ENCODE peak calls at places on chromosomes 5 and 9, in seven cellular contexts. Q is Right ventricle myocardium superior; Y is left cardiac atrium; N is NCI-H1105 treated with DMSO at 0.1 percent for 48 hours; L is activated CD4-positive, alpha-beta T cell treated with anti-CD3 and anti-CD28 coated beads, Interleukin-2, amount 10 ng/mL, durations not matched to agents 7 days and 5 days; K is stimulated activated naive CD8-positive, alpha-beta T cell treated with anti-CD3 and anti-CD28 coated beads, Interleukin-15, amount 100 ng/mL, for 72 hours; I is MG63. R is an unnamed sample.

GRCh38 chr9:70110194-70111041 is 66.8 kb downstream of the MAMDC2 start:
- DNase-seq in L (no peak), K (no peak), I (no peak), Q (no peak), Y (no peak), N (peak), R (no peak)

GRCh38 chr9:33170464-33171156 is 3.5 kb upstream of the B4GALT1 start:
- DNase-seq in N (peak), K (peak), L (peak), Y (peak), I (peak), Q (peak), R (peak)

GRCh38 chr9:7186175-7186574 is 428.4 kb downstream of the KDM4C start:
- DNase-seq in K (no peak), L (peak), N (no peak), Y (no peak), I (no peak), Q (no peak), R (peak)

GRCh38 chr5:16066320-16066719 is 113.3 kb downstream of the MARCHF11 start:
- DNase-seq in K (no peak), Y (no peak), N (no peak), L (no peak), Q (no peak), I (no peak), R (no peak)

GRCh38 chr9:2109066-2109650 is 94.0 kb downstream of the SMARCA2 start:
- DNase-seq in Y (no peak), Q (no peak), N (no peak), K (no peak), I (peak), L (no peak), R (no peak)

GRCh38 chr5:72071906-72072305 is 35.4 kb upstream of the MAP1B start:
- DNase-seq in Q (no peak), K (no peak), N (no peak), L (no peak), I (no peak), Y (no peak), R (no peak)

GRCh38 chr5:160054831-160055230 is 45.9 kb downstream of the TTC1 start:
- DNase-seq in Y (no peak), I (peak), L (no peak), N (no peak), Q (no peak), K (no peak), R (peak)

GRCh38 chr5:176401281-176402205 is 13.0 kb downstream of the HIGD2A start:
- DNase-seq in K (no peak), Y (no peak), Q (no peak), N (no peak), I (no peak), L (no peak), R (peak)

GRCh38 chr5:172556262-172556661 is 84.8 kb upstream of the NEURL1B start:
- DNase-seq in L (no peak), Y (no peak), N (no peak), K (no peak), I (no peak), Q (no peak), R (no peak)